ENCODE peak calls at places on chromosome 1, in nine cellular contexts. One of them, this sample, is unnamed.

GRCh38 chr1:221302357-221303147 is 423.3 kb downstream of the HLX start:
- DNase-seq in AG10803: no peak
- DNase-seq in RWPE1: no peak
- DNase-seq in GM12865: no peak
- DNase-seq in GM20000: no peak
- DNase-seq in GM23338: no peak
- DNase-seq in A673: no peak
- DNase-seq in upper lobe of left lung: no peak
- DNase-seq in mesothelial cell of epicardium: no peak
- DNase-seq in this sample: no peak

GRCh38 chr1:109255097-109255651 is 5.8 kb downstream of the CELSR2 start:
- DNase-seq in GM23338: peak; percentile 55
- DNase-seq in A673: no peak
- DNase-seq in RWPE1: no peak
- DNase-seq in upper lobe of left lung: no peak
- DNase-seq in mesothelial cell of epicardium: no peak
- DNase-seq in AG10803: no peak
- DNase-seq in GM12865: no peak
- DNase-seq in GM20000: no peak
- DNase-seq in this sample: no peak

GRCh38 chr1:228180271-228180987 is 14.8 kb downstream of the IBA57 start:
- DNase-seq in GM12865: no peak
- DNase-seq in RWPE1: no peak
- DNase-seq in upper lobe of left lung: no peak
- DNase-seq in GM20000: no peak
- DNase-seq in A673: peak; percentile 33
- DNase-seq in AG10803: no peak
- DNase-seq in GM23338: peak; percentile 57
- DNase-seq in mesothelial cell of epicardium: no peak
- DNase-seq in this sample: no peak

GRCh38 chr1:7587726-7588456 is 183.2 kb upstream of the VAMP3 start:
- DNase-seq in GM23338: no peak
- DNase-seq in upper lobe of left lung: no peak
- DNase-seq in AG10803: no peak
- DNase-seq in GM20000: no peak
- DNase-seq in GM12865: no peak
- DNase-seq in A673: no peak
- DNase-seq in RWPE1: no peak
- DNase-seq in mesothelial cell of epicardium: no peak
- DNase-seq in this sample: no peak

GRCh38 chr1:206637605-206638004 is 2.3 kb downstream of the DYRK3 start:
- DNase-seq in RWPE1: no peak
- DNase-seq in mesothelial cell of epicardium: no peak
- DNase-seq in A673: no peak
- DNase-seq in GM23338: no peak
- DNase-seq in upper lobe of left lung: no peak
- DNase-seq in GM12865: no peak
- DNase-seq in GM20000: no peak
- DNase-seq in AG10803: no peak
- DNase-seq in this sample: no peak

GRCh38 chr1:101002551-101002950 is 23.0 kb downstream of the DPH5 start:
- DNase-seq in GM12865: peak; percentile 27
- DNase-seq in A673: peak; percentile 50
- DNase-seq in upper lobe of left lung: no peak
- DNase-seq in GM20000: no peak
- DNase-seq in AG10803: no peak
- DNase-seq in RWPE1: peak; percentile 50
- DNase-seq in GM23338: peak; percentile 11
- DNase-seq in mesothelial cell of epicardium: no peak
- DNase-seq in this sample: no peak

GRCh38 chr1:16006552-16007485 is 2.8 kb downstream of the SRARP start:
- DNase-seq in AG10803: peak; percentile 23
- DNase-seq in RWPE1: peak; percentile 80
- DNase-seq in GM12865: peak; percentile 57
- DNase-seq in GM20000: peak; percentile 53
- DNase-seq in upper lobe of left lung: no peak
- DNase-seq in mesothelial cell of epicardium: no peak
- DNase-seq in GM23338: no peak
- DNase-seq in A673: peak; percentile 22
- DNase-seq in this sample: no peak

GRCh38 chr1:79224537-79224936 is 218.0 kb upstream of the ADGRL4 start:
- DNase-seq in AG10803: no peak
- DNase-seq in upper lobe of left lung: no peak
- DNase-seq in mesothelial cell of epicardium: no peak
- DNase-seq in RWPE1: no peak
- DNase-seq in GM12865: no peak
- DNase-seq in A673: no peak
- DNase-seq in GM20000: no peak
- DNase-seq in GM23338: no peak
- DNase-seq in this sample: no peak

GRCh38 chr1:75265792-75266191 is 131.6 kb downstream of the LHX8 start:
- DNase-seq in GM12865: peak; percentile 45
- DNase-seq in GM20000: peak; percentile 21
- DNase-seq in GM23338: peak; percentile 81
- DNase-seq in upper lobe of left lung: no peak
- DNase-seq in RWPE1: peak; percentile 10
- DNase-seq in AG10803: peak; percentile 12
- DNase-seq in A673: peak; percentile 61
- DNase-seq in mesothelial cell of epicardium: no peak
- DNase-seq in this sample: no peak

GRCh38 chr1:27589841-27590426 is 14.0 kb downstream of the AHDC1 start:
- DNase-seq in mesothelial cell of epicardium: no peak
- DNase-seq in GM20000: no peak
- DNase-seq in RWPE1: no peak
- DNase-seq in upper lobe of left lung: peak; percentile 85
- DNase-seq in AG10803: peak; percentile 47
- DNase-seq in GM12865: no peak
- DNase-seq in GM23338: no peak
- DNase-seq in A673: peak; percentile 77
- DNase-seq in this sample: no peak

GRCh38 chr1:51088474-51088873 is 13.6 kb upstream of the C1orf185 start:
- DNase-seq in GM23338: no peak
- DNase-seq in AG10803: peak; percentile 24
- DNase-seq in A673: no peak
- DNase-seq in RWPE1: peak; percentile 13
- DNase-seq in GM20000: peak; percentile 15
- DNase-seq in GM12865: peak; percentile 44
- DNase-seq in mesothelial cell of epicardium: no peak
- DNase-seq in upper lobe of left lung: no peak
- DNase-seq in this sample: no peak
- TF ChIP-seq CTCF in GM23338: no peak
- TF ChIP-seq CTCF in AG10803: peak; percentile 46
- TF ChIP-seq CTCF in A673: peak; percentile 33
- TF ChIP-seq CTCF in RWPE1: peak; percentile 26
- TF ChIP-seq CTCF in GM20000: no peak
- TF ChIP-seq CTCF in GM12865: peak; percentile 54
- TF ChIP-seq CTCF in mesothelial cell of epicardium: no peak
- TF ChIP-seq CTCF in upper lobe of left lung: no peak
- TF ChIP-seq CTCF in this sample: no peak

DNA sequence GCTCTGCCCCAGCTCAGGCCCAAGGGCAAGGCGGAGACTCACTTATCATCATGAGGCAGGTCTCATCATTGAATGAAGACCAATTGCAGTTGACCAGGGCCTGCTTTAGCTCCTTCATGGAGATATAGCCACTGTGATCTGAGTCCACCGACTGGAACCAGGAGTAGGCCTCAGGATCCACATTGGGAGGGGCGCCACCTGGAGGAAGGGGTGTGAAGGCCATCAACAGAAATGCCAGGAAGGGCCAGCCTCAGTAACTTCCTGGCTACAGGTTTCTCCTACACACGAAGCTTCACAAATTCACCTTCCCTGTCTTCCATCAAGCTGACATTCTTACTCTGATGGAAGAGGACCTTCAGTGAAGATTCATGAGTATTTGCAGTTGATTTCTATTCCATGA is 11.6 kb downstream of the PEF1 start:
- DNase-seq in GM20000: no peak
- DNase-seq in GM23338: peak; percentile 80
- DNase-seq in mesothelial cell of epicardium: no peak
- DNase-seq in AG10803: no peak
- DNase-seq in RWPE1: no peak
- DNase-seq in GM12865: peak; percentile 26
- DNase-seq in A673: peak; percentile 26
- DNase-seq in upper lobe of left lung: no peak
- DNase-seq in this sample: no peak
- TF ChIP-seq CTCF in GM20000: no peak
- TF ChIP-seq CTCF in GM23338: peak; percentile 73
- TF ChIP-seq CTCF in mesothelial cell of epicardium: peak; percentile 17
- TF ChIP-seq CTCF in AG10803: peak; percentile 59
- TF ChIP-seq CTCF in RWPE1: no peak
- TF ChIP-seq CTCF in GM12865: peak; percentile 35
- TF ChIP-seq CTCF in A673: peak; percentile 54
- TF ChIP-seq CTCF in upper lobe of left lung: peak; percentile 37
- TF ChIP-seq CTCF in this sample: peak; percentile 55

GRCh38 chr1:14165289-14165867 is 433.1 kb upstream of the KAZN start:
- DNase-seq in AG10803: no peak
- DNase-seq in GM12865: no peak
- DNase-seq in RWPE1: no peak
- DNase-seq in GM23338: peak; percentile 23
- DNase-seq in mesothelial cell of epicardium: no peak
- DNase-seq in upper lobe of left lung: no peak
- DNase-seq in A673: no peak
- DNase-seq in GM20000: no peak
- DNase-seq in this sample: no peak
- TF ChIP-seq CTCF in AG10803: no peak
- TF ChIP-seq CTCF in GM12865: no peak
- TF ChIP-seq CTCF in RWPE1: no peak
- TF ChIP-seq CTCF in GM23338: no peak
- TF ChIP-seq CTCF in mesothelial cell of epicardium: no peak
- TF ChIP-seq CTCF in upper lobe of left lung: no peak
- TF ChIP-seq CTCF in A673: no peak
- TF ChIP-seq CTCF in GM20000: no peak
- TF ChIP-seq CTCF in this sample: no peak

DNA sequence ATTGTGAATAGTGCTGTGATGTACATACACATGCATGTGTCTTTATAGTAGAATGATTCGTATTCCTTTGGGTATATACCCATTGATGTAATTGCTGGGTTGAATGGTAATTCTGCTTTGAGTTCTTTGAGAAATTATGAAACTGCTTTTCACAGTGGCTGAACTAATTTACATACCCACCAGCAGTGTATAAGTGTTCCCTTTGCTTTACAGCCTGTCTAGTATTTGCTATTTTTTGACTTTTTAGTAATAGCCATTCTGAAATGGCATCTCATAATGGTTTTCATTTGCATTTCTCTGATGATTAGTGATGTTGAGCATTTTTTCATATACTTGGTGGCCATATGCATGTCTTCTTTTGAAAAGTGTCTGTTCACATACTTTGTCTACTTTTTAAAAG is 54.5 kb upstream of the FAM78B start:
- DNase-seq in GM23338: no peak
- DNase-seq in AG10803: no peak
- DNase-seq in RWPE1: no peak
- DNase-seq in mesothelial cell of epicardium: no peak
- DNase-seq in GM12865: peak; percentile 3
- DNase-seq in A673: no peak
- DNase-seq in upper lobe of left lung: no peak
- DNase-seq in GM20000: no peak
- DNase-seq in this sample: no peak
- TF ChIP-seq CTCF in GM23338: no peak
- TF ChIP-seq CTCF in AG10803: no peak
- TF ChIP-seq CTCF in RWPE1: no peak
- TF ChIP-seq CTCF in mesothelial cell of epicardium: no peak
- TF ChIP-seq CTCF in GM12865: no peak
- TF ChIP-seq CTCF in A673: no peak
- TF ChIP-seq CTCF in upper lobe of left lung: no peak
- TF ChIP-seq CTCF in GM20000: no peak
- TF ChIP-seq CTCF in this sample: no peak

GRCh38 chr1:164662462-164662861 is 103.5 kb downstream of the PBX1 start:
- DNase-seq in GM23338: peak; percentile 38
- DNase-seq in mesothelial cell of epicardium: no peak
- DNase-seq in RWPE1: no peak
- DNase-seq in AG10803: no peak
- DNase-seq in GM20000: no peak
- DNase-seq in upper lobe of left lung: no peak
- DNase-seq in A673: peak; percentile 50
- DNase-seq in GM12865: no peak
- DNase-seq in this sample: no peak
- TF ChIP-seq CTCF in GM23338: no peak
- TF ChIP-seq CTCF in mesothelial cell of epicardium: no peak
- TF ChIP-seq CTCF in RWPE1: no peak
- TF ChIP-seq CTCF in AG10803: no peak
- TF ChIP-seq CTCF in GM20000: no peak
- TF ChIP-seq CTCF in upper lobe of left lung: no peak
- TF ChIP-seq CTCF in A673: peak; percentile 37
- TF ChIP-seq CTCF in GM12865: no peak
- TF ChIP-seq CTCF in this sample: no peak

DNA sequence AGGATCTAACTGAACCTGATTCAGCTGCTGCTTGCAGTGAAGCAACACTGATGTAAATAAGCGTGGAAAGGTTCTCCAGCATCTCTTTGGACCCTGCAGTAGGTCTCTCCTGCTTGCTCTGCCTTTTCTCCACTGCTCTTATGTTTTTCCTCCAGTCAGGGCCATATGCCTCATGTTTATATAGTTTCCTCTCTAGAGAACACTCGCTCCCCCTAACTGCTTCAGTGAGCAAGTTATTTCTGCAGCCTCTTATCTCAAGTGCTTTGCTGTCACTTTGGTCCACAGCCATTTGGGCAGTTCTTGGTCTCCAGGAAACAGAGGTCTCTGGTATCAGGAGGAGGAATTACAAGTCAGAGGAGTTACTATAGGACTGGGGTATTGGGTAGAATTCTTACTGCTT is 5.3 kb downstream of the PRUNE1 start:
- DNase-seq in RWPE1: no peak
- DNase-seq in GM20000: no peak
- DNase-seq in mesothelial cell of epicardium: no peak
- DNase-seq in upper lobe of left lung: no peak
- DNase-seq in GM23338: no peak
- DNase-seq in GM12865: no peak
- DNase-seq in AG10803: no peak
- DNase-seq in A673: no peak
- DNase-seq in this sample: no peak
- TF ChIP-seq CTCF in RWPE1: no peak
- TF ChIP-seq CTCF in GM20000: no peak
- TF ChIP-seq CTCF in mesothelial cell of epicardium: no peak
- TF ChIP-seq CTCF in upper lobe of left lung: no peak
- TF ChIP-seq CTCF in GM23338: no peak
- TF ChIP-seq CTCF in GM12865: no peak
- TF ChIP-seq CTCF in AG10803: no peak
- TF ChIP-seq CTCF in A673: no peak
- TF ChIP-seq CTCF in this sample: no peak

DNA sequence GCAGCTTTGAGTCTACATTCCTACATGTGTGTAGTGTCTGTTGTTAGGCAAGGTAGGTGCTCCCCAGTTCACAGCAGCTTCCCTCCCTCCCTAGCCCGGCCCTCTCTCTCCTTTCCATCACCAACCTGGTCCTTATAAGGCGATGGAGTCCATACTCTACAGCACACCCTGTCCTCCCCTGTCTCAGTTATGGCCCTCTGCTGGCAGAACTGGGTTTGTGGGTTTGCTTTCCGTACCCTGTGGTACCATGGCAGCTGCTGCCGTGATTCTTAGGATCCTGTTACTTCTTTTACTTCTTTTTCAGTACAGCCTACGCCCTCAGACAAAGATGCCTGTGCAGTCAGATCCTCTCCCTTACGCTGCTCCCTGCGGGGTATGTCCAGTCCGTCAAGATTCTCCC is 31.7 kb downstream of the AK5 start:
- DNase-seq in mesothelial cell of epicardium: no peak
- DNase-seq in RWPE1: no peak
- DNase-seq in upper lobe of left lung: no peak
- DNase-seq in A673: peak; percentile 63
- DNase-seq in GM23338: peak; percentile 80
- DNase-seq in GM12865: peak; percentile 44
- DNase-seq in AG10803: no peak
- DNase-seq in GM20000: no peak
- DNase-seq in this sample: no peak
- TF ChIP-seq CTCF in mesothelial cell of epicardium: no peak
- TF ChIP-seq CTCF in RWPE1: no peak
- TF ChIP-seq CTCF in upper lobe of left lung: no peak
- TF ChIP-seq CTCF in A673: peak; percentile 59
- TF ChIP-seq CTCF in GM23338: peak; percentile 67
- TF ChIP-seq CTCF in GM12865: peak; percentile 45
- TF ChIP-seq CTCF in AG10803: peak; percentile 24
- TF ChIP-seq CTCF in GM20000: peak; percentile 3
- TF ChIP-seq CTCF in this sample: peak; percentile 56